ENCODE peak calls at places on chromosome 13, in seven cellular contexts. G, X, I, L, S, O and C are unnamed samples.

GRCh38 chr13:113919761-113920160 is 54.1 kb downstream of the C13orf46 start:
- DNase-seq in X (no peak), S (no peak), L (peak), G (no peak), O (no peak), I (no peak), C (no peak)

GRCh38 chr13:104847863-104848262 is 1687.6 kb downstream of the EFNB2 start:
- DNase-seq in G (no peak), X (no peak), S (no peak), I (no peak), L (no peak), O (no peak), C (no peak)

GRCh38 chr13:47146136-47146535 is 249.3 kb upstream of the HTR2A start:
- DNase-seq in G (no peak), S (no peak), X (no peak), I (no peak), L (no peak), O (no peak), C (no peak)

GRCh38 chr13:76854894-76855293 is 31.3 kb downstream of the KCTD12 start:
- DNase-seq in X (no peak), O (no peak), S (no peak), I (no peak), L (no peak), G (no peak), C (no peak)

GRCh38 chr13:93270769-93271753 is 44.5 kb downstream of the GPC6 start:
- DNase-seq in I (no peak), L (no peak), G (no peak), X (no peak), O (no peak), S (no peak), C (no peak)

GRCh38 chr13:91132786-91133185 is 214.7 kb upstream of the MIR17HG start:
- DNase-seq in I (no peak), G (no peak), O (no peak), X (no peak), S (no peak), L (no peak), C (no peak)

GRCh38 chr13:113729329-113730019 is 29.6 kb upstream of the TMEM255B start:
- DNase-seq in I (no peak), G (no peak), L (peak), O (no peak), X (no peak), S (no peak), C (no peak)

GRCh38 chr13:59914556-59914955 is 249.2 kb downstream of the DIAPH3 start:
- DNase-seq in O (no peak), X (no peak), L (no peak), G (no peak), I (no peak), S (no peak), C (no peak)

GRCh38 chr13:111944171-111944583 is 122.8 kb upstream of the SOX1 start:
- DNase-seq in I (no peak), S (no peak), G (no peak), O (no peak), X (no peak), L (peak), C (no peak)

GRCh38 chr13:110108348-110109139 is 198.4 kb downstream of the COL4A1 start:
- DNase-seq in I (peak), S (peak), L (no peak), O (peak), X (peak), G (peak), C (peak)

GRCh38 chr13:113927661-113928581 is 46.0 kb downstream of the C13orf46 start:
- DNase-seq in I (peak), L (peak), G (no peak), O (peak), S (peak), X (peak), C (no peak)

GRCh38 chr13:99760456-99760855 is 211.1 kb downstream of the ZIC5 start:
- DNase-seq in X (no peak), L (no peak), S (no peak), I (no peak), G (no peak), O (no peak), C (no peak)

GRCh38 chr13:32585625-32586021 is 629 bp upstream of the PDS5B start:
- DNase-seq in I (no peak), X (no peak), O (no peak), S (no peak), L (no peak), G (peak), C (no peak)

GRCh38 chr13:32587774-32588165 is 1.5 kb downstream of the PDS5B start:
- DNase-seq in L (no peak), X (no peak), G (peak), O (no peak), S (no peak), I (no peak), C (no peak)

GRCh38 chr13:32587014-32587773 is 942 bp downstream of the PDS5B start:
- DNase-seq in L (peak), G (peak), X (peak), S (peak), I (peak), O (peak), C (peak)

GRCh38 chr13:32582991-32583390 is 3.3 kb upstream of the PDS5B start:
- DNase-seq in G (no peak), L (no peak), X (no peak), S (no peak), O (no peak), I (no peak), C (no peak)

DNA sequence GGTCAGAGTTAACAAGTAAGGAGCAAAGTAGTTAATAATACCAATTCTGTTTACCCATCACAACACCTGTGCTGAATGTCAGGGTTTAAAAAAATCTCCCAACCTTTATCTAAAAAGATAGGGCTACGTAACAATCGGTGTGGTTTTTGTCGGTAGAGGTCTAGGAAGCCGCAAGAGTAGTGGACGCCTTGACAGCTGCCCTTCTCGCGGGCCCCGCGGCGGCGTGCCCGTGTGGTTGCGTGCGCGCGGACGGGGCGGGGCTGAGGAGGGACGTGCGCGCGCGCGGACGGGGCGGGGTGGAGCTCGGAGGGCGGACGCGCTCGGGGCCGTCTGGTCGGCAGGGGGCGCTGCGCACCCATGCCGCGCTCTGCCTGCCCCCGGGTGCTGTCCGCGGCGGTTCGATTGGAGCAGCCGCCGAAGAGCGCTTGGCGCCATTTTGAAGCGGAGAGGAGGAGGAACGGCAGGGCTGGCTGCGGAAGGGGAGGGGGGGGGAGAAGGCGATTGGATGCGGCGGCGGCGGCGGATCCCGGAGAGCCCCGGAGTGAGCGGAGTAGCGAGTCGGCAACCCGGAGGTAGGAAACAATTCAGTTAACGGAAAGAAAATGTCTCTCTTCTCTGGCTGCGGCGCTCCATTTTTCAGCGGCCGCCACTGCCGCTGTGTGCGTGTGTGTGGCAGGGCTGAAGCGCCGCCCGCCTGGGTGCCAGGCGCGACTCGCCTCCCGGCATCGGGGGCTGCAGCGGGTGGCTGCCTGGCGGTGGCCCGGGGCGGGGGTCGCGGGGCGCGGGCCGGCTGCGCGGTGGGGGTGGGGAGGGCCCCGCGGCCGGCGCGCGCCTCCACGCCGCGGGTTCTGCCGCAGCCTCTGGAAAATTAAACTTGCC is at the start of gene PDS5B:
- DNase-seq in O (peak), L (peak), I (peak), S (peak), G (peak), X (peak), C (peak)
- TF ChIP-seq POLR2A in O (peak), L (peak), I (no peak), S (peak), G (peak), X (peak), C (peak)

DNA sequence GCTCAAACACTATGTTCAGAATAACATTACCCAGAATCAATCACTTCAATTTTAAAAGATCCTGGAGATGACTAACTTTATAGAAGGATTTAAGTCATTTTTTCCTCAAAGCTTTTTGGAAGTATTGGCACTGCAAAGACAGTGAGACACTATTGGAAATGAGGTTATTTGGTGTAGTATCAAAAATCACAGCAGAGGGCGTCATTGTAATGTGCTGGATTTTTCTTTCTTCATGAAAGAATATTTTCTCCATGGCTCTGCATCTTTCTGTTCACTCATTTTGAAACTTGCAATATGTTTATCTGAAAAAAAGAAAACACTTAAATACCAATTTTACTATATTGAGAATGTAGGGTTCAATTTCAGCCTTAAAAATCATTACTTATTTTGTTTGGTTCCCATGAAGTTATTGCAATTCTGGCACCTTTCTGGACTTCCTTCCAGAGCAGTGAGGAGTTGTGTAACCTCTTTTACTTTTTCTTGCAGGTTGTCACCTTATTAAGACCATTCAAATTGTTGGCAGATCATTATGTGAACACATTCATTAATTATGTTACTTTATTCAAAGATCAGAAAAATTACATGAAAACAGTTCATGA is 3.7 kb upstream of the CSNK1A1L start:
- DNase-seq in G (peak), I (peak), L (no peak), X (no peak), S (no peak), O (no peak), C (no peak)
- TF ChIP-seq POLR2A in G (no peak), I (no peak), L (no peak), X (no peak), S (no peak), O (no peak), C (no peak)

GRCh38 chr13:44989071-44989889 is at the start of the genes GPALPP1 and NUFIP1:
- DNase-seq in O (peak), I (peak), G (peak), X (peak), S (peak), L (peak), C (peak)
- TF ChIP-seq POLR2A in O (no peak), I (no peak), G (peak), X (peak), S (peak), L (peak), C (peak)

DNA sequence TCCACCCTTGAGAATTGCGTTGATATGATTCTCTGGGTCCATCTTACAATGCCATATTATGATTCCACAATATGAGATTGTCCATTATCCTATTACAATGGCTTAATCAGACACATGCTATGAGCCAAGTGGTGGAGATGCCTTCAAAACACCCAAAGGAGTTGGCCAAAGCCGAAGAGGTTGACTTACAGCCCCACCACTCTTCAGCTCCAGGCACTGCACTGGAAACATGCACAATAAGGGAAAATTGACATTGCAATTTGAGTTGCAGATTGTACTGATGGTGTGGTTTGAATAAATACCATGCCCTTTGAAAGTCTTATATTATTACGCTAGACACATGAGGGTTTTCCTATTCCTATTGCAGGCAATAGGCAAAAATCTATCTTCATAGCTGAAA is 75.4 kb upstream of the TNFSF11 start:
- DNase-seq in I (no peak), X (no peak), G (peak), O (no peak), L (no peak), S (no peak), C (no peak)
- TF ChIP-seq POLR2A in I (no peak), X (no peak), G (no peak), O (no peak), L (no peak), S (no peak), C (no peak)

GRCh38 chr13:50720856-50721663 is 122.4 kb downstream of the DLEU7 start:
- DNase-seq in O (no peak), S (no peak), L (no peak), X (no peak), I (no peak), G (no peak), C (no peak)
- TF ChIP-seq POLR2A in O (no peak), S (no peak), L (no peak), X (peak), I (no peak), G (no peak), C (no peak)